ENCODE peak calls at places on chromosomes 1 and 21, in six cellular contexts. L, J, R, E, P and K are unnamed samples.

GRCh38 chr1:29856663-29857224 is 620.4 kb downstream of the PTPRU start:
- DNase-seq in P (no peak), L (no peak), R (no peak), E (no peak), J (no peak), K (no peak)

GRCh38 chr1:204045430-204045829 is 27.5 kb upstream of the SOX13 start:
- DNase-seq in E (no peak), L (peak), R (no peak), J (peak), P (no peak), K (no peak)

GRCh38 chr1:40226187-40226586 is 21.6 kb upstream of the TMCO2 start:
- DNase-seq in R (no peak), E (no peak), J (no peak), L (no peak), P (no peak), K (no peak)

GRCh38 chr1:95117207-95118018 is at the start of gene TLCD4:
- DNase-seq in P (no peak), L (no peak), J (peak), R (peak), E (peak), K (peak)

GRCh38 chr1:98662354-98662665 is 789 bp downstream of the SNX7 start:
- DNase-seq in R (no peak), J (no peak), E (peak), L (no peak), P (no peak), K (no peak)

GRCh38 chr1:58839871-58840835 is 56.3 kb upstream of the JUN start:
- DNase-seq in J (peak), R (no peak), P (no peak), E (peak), L (peak), K (no peak)

GRCh38 chr1:39105841-39106765 is 80.0 kb downstream of the NDUFS5 start:
- DNase-seq in R (peak), E (no peak), J (peak), L (peak), P (no peak), K (no peak)

GRCh38 chr1:58487002-58487401 is 59.5 kb downstream of the OMA1 start:
- DNase-seq in J (no peak), P (no peak), R (no peak), L (no peak), E (no peak), K (no peak)

GRCh38 chr1:168623003-168623828 is 46.8 kb downstream of the XCL1 start:
- DNase-seq in L (no peak), J (peak), E (peak), R (no peak), P (no peak), K (no peak)

GRCh38 chr1:45857101-45857700 is 53.8 kb downstream of the MAST2 start:
- DNase-seq in P (no peak), E (no peak), R (no peak), L (no peak), J (no peak), K (no peak)

GRCh38 chr21:20024727-20025126 is 973.5 kb upstream of the NCAM2 start:
- DNase-seq in L (no peak), J (no peak), P (no peak), R (no peak), E (no peak), K (no peak)

GRCh38 chr1:59360170-59360569 is 63.3 kb downstream of the FGGY start:
- DNase-seq in L (no peak), R (no peak), P (no peak), J (peak), E (peak), K (no peak)

GRCh38 chr1:161201828-161202712 is at the start of gene NDUFS2:
- DNase-seq in R (peak), L (peak), J (peak), P (peak), E (peak), K (peak)
- TF ChIP-seq POLR2A in R (peak), L (peak), J (peak), P (peak), E (peak), K (peak)

GRCh38 chr1:61130338-61131000 is 48.1 kb downstream of the NFIA start:
- DNase-seq in J (no peak), L (no peak), R (no peak), P (no peak), E (no peak), K (no peak)

GRCh38 chr1:61133048-61134019 is 51.0 kb downstream of the NFIA start:
- DNase-seq in R (no peak), E (no peak), J (no peak), L (no peak), P (no peak), K (no peak)

GRCh38 chr1:61131248-61131647 is 48.9 kb downstream of the NFIA start:
- DNase-seq in R (no peak), L (no peak), E (no peak), J (no peak), P (no peak), K (no peak)

GRCh38 chr1:61132176-61133047 is 50.1 kb downstream of the NFIA start:
- DNase-seq in E (peak), L (peak), P (no peak), R (no peak), J (no peak), K (no peak)

GRCh38 chr1:61131716-61132115 is 49.4 kb downstream of the NFIA start:
- DNase-seq in L (peak), P (no peak), E (peak), J (no peak), R (no peak), K (no peak)
- TF ChIP-seq POLR2A in L (no peak), P (no peak), E (no peak), J (no peak), R (no peak), K (no peak)

DNA sequence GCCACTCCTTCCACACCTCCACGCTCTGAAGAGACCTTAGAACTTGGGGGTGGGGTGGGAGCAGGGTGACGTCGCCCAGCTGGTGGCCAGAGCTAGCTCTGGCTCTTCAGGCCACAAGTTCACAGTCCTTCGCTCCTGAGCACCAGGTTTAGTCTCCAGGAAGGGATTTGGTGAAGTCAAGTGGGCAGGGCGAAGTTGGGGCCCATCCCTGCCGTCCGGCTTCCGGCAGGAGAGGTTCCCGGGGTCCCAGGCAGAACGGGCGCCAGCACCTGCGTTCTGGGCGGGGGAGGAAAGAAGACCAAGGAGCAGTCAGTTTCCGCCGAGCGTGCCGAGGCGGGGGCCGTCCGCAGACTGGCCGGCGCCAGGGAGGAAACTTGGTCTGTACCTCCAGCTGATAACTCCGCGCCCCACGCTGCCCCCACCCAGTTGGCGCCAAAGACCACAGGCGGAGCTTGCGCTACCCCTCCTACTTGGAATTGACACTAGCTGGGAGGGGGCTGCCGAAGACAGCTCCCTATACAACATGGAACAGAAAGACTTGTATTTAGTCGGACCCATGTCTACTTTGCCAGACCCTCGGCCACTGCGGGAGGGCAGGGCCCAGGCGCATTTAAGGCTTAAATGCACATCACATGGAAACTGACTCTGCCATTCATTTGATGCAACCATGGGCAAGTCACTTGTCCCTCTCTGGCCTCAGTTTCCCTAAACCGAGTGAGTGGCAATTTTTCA is 995 bp downstream of the ID3 start:
- DNase-seq in L (peak), J (no peak), P (no peak), R (peak), E (peak), K (no peak)
- TF ChIP-seq POLR2A in L (peak), J (no peak), P (peak), R (no peak), E (peak), K (peak)

DNA sequence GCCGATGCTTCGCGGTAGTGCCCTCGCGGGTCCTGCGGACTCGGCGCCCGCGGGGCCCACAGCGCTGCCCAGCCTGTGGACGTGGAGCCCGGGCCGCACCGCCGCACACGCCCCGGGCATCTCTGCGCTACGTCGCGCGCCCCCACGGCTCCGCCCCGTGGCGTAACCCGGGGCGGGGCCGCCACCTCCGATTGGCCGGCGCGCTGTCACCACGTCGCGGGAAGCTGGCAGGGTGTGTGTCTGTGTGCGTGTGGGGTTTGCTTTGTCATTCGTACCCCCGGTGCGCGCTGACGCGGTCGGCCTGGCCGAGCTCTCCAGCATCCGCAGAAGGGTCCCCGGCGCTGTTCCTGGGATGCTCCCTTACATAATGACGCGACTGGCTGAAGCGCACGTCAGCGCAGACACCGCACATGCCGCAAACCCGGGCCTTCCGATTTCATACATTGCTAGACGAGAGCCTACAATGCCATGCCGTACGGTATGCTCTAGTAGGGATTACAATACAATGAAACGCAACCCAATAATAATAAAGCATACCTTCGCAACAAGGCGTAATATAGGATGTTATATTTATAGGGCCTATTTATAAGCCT is 528 bp upstream of the MACO1 start:
- DNase-seq in P (no peak), J (peak), L (no peak), E (peak), R (peak), K (peak)
- TF ChIP-seq POLR2A in P (peak), J (peak), L (peak), E (peak), R (peak), K (peak)

DNA sequence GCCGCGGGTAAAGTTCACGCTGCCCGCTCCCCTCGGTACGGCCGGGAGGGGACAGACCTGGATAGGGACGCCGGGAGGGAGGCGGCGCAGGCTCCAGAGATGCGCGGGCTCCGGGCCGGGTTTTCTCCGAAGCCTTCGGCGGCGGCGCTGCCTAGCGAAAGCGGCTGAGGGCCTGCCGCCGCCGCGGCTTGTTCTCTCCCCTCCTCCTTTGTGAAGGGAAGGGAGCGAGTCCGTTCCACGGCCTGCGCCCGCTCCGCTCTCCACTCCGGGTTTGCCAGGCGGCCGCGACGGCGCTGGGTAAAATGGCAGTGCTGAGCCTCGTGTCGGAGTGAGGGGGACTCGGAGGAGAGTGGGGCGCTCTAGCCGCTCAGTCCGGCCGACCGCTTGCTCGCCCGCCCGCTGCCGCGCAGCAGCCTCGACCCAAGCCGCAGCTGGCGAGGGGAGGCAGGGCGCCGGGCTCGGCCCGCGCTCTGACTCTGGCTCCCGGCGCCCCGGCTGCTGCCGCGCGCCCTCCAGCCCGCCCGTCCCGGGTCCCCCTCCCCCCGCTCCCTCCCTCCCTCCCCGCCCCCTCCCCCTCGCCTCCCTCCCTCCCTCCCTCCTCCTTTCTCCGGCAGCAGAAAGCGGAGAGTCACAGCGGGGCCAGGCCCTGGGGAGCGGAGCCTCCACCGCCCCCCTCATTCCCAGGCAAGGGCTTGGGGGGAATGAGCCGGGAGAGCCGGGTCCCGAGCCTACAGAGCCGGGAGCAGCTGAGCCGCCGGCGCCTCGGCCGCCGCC is at the start of gene ARID1A:
- DNase-seq in J (peak), E (peak), L (peak), P (peak), R (peak), K (peak)
- TF ChIP-seq POLR2A in J (peak), E (peak), L (peak), P (peak), R (peak), K (peak)

GRCh38 chr1:153848805-153849204 is 73.6 kb downstream of the SLC27A3 start:
- DNase-seq in E (no peak), R (no peak), P (no peak), J (no peak), L (no peak), K (no peak)
- TF ChIP-seq POLR2A in E (no peak), R (no peak), P (no peak), J (no peak), L (no peak), K (no peak)

DNA sequence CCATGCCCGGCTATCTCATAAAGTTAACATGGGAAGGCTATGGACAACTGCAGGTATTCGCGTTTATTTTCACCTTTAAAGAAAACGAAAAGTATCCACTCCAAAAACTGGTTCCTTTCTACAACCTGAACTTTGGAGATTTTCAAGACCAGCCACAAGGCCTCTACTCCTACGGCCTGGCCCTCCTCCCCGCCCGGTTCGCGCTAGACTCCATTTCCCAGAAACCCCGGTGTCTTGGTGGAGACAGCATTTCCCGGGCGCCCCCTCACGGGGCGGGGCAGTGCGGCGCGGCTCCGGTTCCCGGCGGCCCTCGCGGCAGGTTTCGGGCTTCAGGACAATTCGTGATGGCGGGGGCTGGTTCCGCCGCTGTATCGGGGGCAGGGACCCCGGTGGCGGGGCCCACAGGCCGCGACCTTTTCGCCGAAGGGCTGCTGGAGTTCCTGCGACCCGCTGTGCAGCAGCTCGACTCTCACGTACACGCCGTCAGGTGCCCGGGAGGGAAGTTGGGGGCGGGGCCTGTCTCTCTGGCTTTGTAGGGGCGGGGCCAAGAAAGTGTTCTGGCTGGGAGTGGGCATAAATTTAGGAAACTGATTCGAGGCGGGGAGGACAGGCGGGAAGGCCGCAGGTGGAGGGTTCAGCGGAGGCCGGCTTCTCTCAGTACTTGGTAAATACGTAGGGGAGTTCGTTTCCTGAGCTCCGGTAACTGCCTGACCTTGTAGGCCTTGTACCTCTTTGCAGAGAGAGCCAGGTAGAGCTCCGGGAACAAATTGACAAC is at the start of gene SNAPIN:
- DNase-seq in P (peak), R (peak), L (peak), J (peak), E (peak), K (peak)
- TF ChIP-seq POLR2A in P (peak), R (peak), L (peak), J (peak), E (peak), K (peak)